ENCODE peak calls at places on chromosome 12, in ten cellular contexts. C is left cardiac atrium; G is G401; J is T follicular helper cell; S is activated CD8-positive, alpha-beta memory T cell treated with anti-CD3 and anti-CD28 coated beads for 4 hours; V is EL; N is GF-D8; R is substantia nigra; E is fibroblast of gingiva; Q is astrocyte of the cerebellum. K is an unnamed sample.

GRCh38 chr12:52278931-52279682 is 4.7 kb downstream of the KRT86 start:
- DNase-seq in C (peak), G (peak), J (peak), S (peak), V (peak), N (no peak), R (no peak), E (peak), Q (no peak), K (peak)

GRCh38 chr12:7712841-7713442 is 1.7 kb downstream of the DPPA3 start:
- DNase-seq in C (no peak), G (no peak), J (no peak), S (no peak), V (no peak), N (no peak), R (no peak), E (no peak), Q (no peak), K (no peak)

GRCh38 chr12:57864382-57864781 is 17.9 kb upstream of the CTDSP2 start:
- DNase-seq in C (no peak), G (peak), J (no peak), S (no peak), V (no peak), N (no peak), R (no peak), E (peak), Q (no peak), K (no peak)

GRCh38 chr12:28222081-28222700 is 31.9 kb downstream of the CCDC91 start:
- DNase-seq in C (no peak), G (no peak), J (peak), S (peak), V (no peak), N (no peak), R (no peak), E (no peak), Q (no peak), K (no peak)

GRCh38 chr12:119804011-119804641 is 73.0 kb downstream of the CIT start:
- DNase-seq in C (peak), G (peak), J (no peak), S (no peak), V (peak), N (no peak), R (peak), E (peak), Q (peak), K (peak)

GRCh38 chr12:24921251-24922038 is 27.5 kb downstream of the BCAT1 start:
- DNase-seq in C (no peak), G (no peak), J (no peak), S (no peak), V (peak), N (no peak), R (no peak), E (peak), Q (no peak), K (no peak)

GRCh38 chr12:50620050-50620974 is 115.5 kb downstream of the DIP2B start:
- DNase-seq in C (no peak), G (no peak), J (no peak), S (no peak), V (peak), N (no peak), R (no peak), E (peak), Q (peak), K (no peak)

GRCh38 chr12:46364777-46365580 is 7.6 kb downstream of the SLC38A2 start:
- DNase-seq in C (peak), G (no peak), J (no peak), S (no peak), V (peak), N (no peak), R (no peak), E (peak), Q (no peak), K (no peak)

GRCh38 chr12:127613056-127613455 is 653.9 kb upstream of the TMEM132C start:
- DNase-seq in C (no peak), G (no peak), J (no peak), S (no peak), V (no peak), N (no peak), R (no peak), E (no peak), Q (no peak), K (no peak)

GRCh38 chr12:71702590-71702989 is 16.7 kb downstream of the TMEM19 start:
- DNase-seq in C (no peak), G (no peak), J (no peak), S (no peak), V (no peak), N (no peak), R (no peak), E (no peak), Q (no peak), K (no peak)

GRCh38 chr12:118714051-118714460 is 267.3 kb upstream of the SRRM4 start:
- DNase-seq in C (no peak), G (peak), J (no peak), S (no peak), V (peak), N (peak), R (peak), E (no peak), Q (no peak), K (no peak)

GRCh38 chr12:132474237-132474741 is 15.7 kb upstream of the FBRSL1 start:
- DNase-seq in C (no peak), G (no peak), J (peak), S (no peak), V (no peak), N (no peak), R (no peak), E (no peak), Q (no peak), K (no peak)

GRCh38 chr12:115383668-115384067 is 699.7 kb upstream of the TBX3 start:
- DNase-seq in C (peak), G (no peak), J (no peak), S (no peak), V (no peak), N (no peak), R (no peak), E (peak), Q (peak), K (no peak)

GRCh38 chr12:131943389-131943788 is 6.4 kb upstream of the EP400 start:
- DNase-seq in C (peak), G (no peak), J (no peak), S (no peak), V (no peak), N (no peak), R (no peak), E (no peak), Q (no peak), K (no peak)

GRCh38 chr12:122886851-122887816 is 8.8 kb downstream of the VPS37B start:
- DNase-seq in C (no peak), G (no peak), J (no peak), S (no peak), V (peak), N (peak), R (no peak), E (no peak), Q (peak), K (no peak)

GRCh38 chr12:52184813-52185212 is 7.0 kb downstream of the KRT80 start:
- DNase-seq in C (no peak), G (no peak), J (no peak), S (no peak), V (no peak), N (no peak), R (no peak), E (no peak), Q (no peak), K (no peak)

GRCh38 chr12:93094988-93095737 is 166.1 kb upstream of the EEA1 start:
- DNase-seq in C (no peak), G (no peak), J (no peak), S (no peak), V (no peak), N (no peak), R (no peak), E (no peak), Q (no peak), K (no peak)

GRCh38 chr12:86193931-86194330 is 62.3 kb downstream of the MGAT4C start:
- DNase-seq in C (no peak), G (no peak), J (no peak), S (no peak), V (no peak), N (no peak), R (no peak), E (no peak), Q (no peak), K (no peak)

GRCh38 chr12:29152223-29152868 is 3.3 kb downstream of the FAR2 start:
- DNase-seq in C (no peak), G (peak), J (no peak), S (no peak), V (no peak), N (peak), R (no peak), E (no peak), Q (no peak), K (no peak)

GRCh38 chr12:47035459-47035858 is 44.0 kb upstream of the PCED1B start:
- DNase-seq in C (no peak), G (peak), J (no peak), S (no peak), V (no peak), N (no peak), R (no peak), E (peak), Q (no peak), K (no peak)

GRCh38 chr12:71158361-71158882 is 623 bp upstream of the TSPAN8 start:
- DNase-seq in C (no peak), G (no peak), J (no peak), S (no peak), V (no peak), N (no peak), R (no peak), E (no peak), Q (no peak), K (no peak)

GRCh38 chr12:50799908-50800307 is 36.0 kb downstream of the ATF1 start:
- DNase-seq in C (no peak), G (no peak), J (no peak), S (no peak), V (no peak), N (no peak), R (no peak), E (no peak), Q (no peak), K (no peak)

GRCh38 chr12:102069707-102070106 is 7.9 kb upstream of the WASHC3 start:
- DNase-seq in C (no peak), G (no peak), J (no peak), S (no peak), V (no peak), N (no peak), R (no peak), E (no peak), Q (no peak), K (no peak)

GRCh38 chr12:120534203-120534702 is at the start of gene RNF10:
- DNase-seq in C (peak), G (peak), J (peak), S (peak), V (peak), N (peak), R (peak), E (peak), Q (peak), K (peak)

GRCh38 chr12:26740991-26741390 is 92.0 kb downstream of the ITPR2 start:
- DNase-seq in C (no peak), G (no peak), J (no peak), S (no peak), V (peak), N (no peak), R (no peak), E (no peak), Q (no peak), K (no peak)